ENCODE peak calls at places on chromosomes 12 and 14, in six cellular contexts. S is naive thymus-derived CD8-positive, alpha-beta T cell; E is NT2/D1; F is foreskin melanocyte; A is AG10803; D is GM04504. H is an unnamed sample.

GRCh38 chr14:61188196-61188595 is 92.9 kb downstream of the TMEM30B start:
- DNase-seq in S (no peak), E (no peak), F (no peak), A (no peak), D (no peak), H (no peak)

GRCh38 chr12:64252708-64253107 is 30.6 kb upstream of the KICS2 start:
- DNase-seq in S (no peak), E (no peak), F (no peak), A (peak), D (peak), H (no peak)

GRCh38 chr14:58954874-58955273 is 233.6 kb upstream of the DAAM1 start:
- DNase-seq in S (no peak), E (no peak), F (no peak), A (no peak), D (no peak), H (no peak)

GRCh38 chr14:20714593-20715250 is 26.2 kb downstream of the ANG start:
- DNase-seq in S (no peak), E (no peak), F (no peak), A (peak), D (no peak), H (no peak)

GRCh38 chr14:70808402-70809237 is 693 bp downstream of the MAP3K9 start:
- DNase-seq in S (peak), E (no peak), F (no peak), A (no peak), D (no peak), H (peak)

GRCh38 chr12:12748051-12748450 is 30.9 kb downstream of the CDKN1B start:
- DNase-seq in S (no peak), E (no peak), F (no peak), A (no peak), D (no peak), H (peak)

GRCh38 chr14:94643316-94644101 is 31.3 kb downstream of the SERPINA3 start:
- DNase-seq in S (no peak), E (no peak), F (no peak), A (no peak), D (no peak), H (no peak)

GRCh38 chr12:67068204-67068731 is 200.9 kb upstream of the CAND1 start:
- DNase-seq in S (no peak), E (no peak), F (no peak), A (no peak), D (no peak), H (no peak)

GRCh38 chr12:102478416-102479098 is 1.8 kb downstream of the IGF1 start:
- DNase-seq in S (no peak), E (peak), F (no peak), A (no peak), D (no peak), H (no peak)

GRCh38 chr14:105256292-105256960 is 8.1 kb downstream of the BTBD6 start:
- DNase-seq in S (no peak), E (no peak), F (no peak), A (no peak), D (no peak), H (no peak)

GRCh38 chr14:61525293-61526011 is 169.9 kb upstream of the HIF1A start:
- DNase-seq in S (no peak), E (no peak), F (no peak), A (peak), D (no peak), H (no peak)

GRCh38 chr14:101194356-101195308 is 291.1 kb upstream of the RTL1 start:
- DNase-seq in S (no peak), E (no peak), F (no peak), A (no peak), D (no peak), H (no peak)

GRCh38 chr12:111166779-111167540 is 201.9 kb downstream of the PHETA1 start:
- DNase-seq in S (no peak), E (no peak), F (no peak), A (no peak), D (no peak), H (peak)

H was measured in NCI-H446.